ENCODE peak calls at places on chromosomes 2 and 18, in seven cellular contexts. W is tibial artery, Y is substantia nigra, S is PC-3, P is right lobe of liver, N is fibroblast of lung, X is psoas muscle. H is an unnamed sample.

GRCh38 chr2:150526827-150527226 is 39.4 kb upstream of the RND3 start:
- DNase-seq in W (no peak), Y (no peak), S (peak), P (no peak), N (peak), X (no peak), H (peak)

GRCh38 chr2:136310005-136310495 is 192.1 kb upstream of the CXCR4 start:
- DNase-seq in W (no peak), Y (no peak), S (no peak), P (no peak), N (no peak), X (no peak), H (no peak)

GRCh38 chr2:50785781-50786180 is 246.2 kb downstream of the NRXN1 start:
- DNase-seq in W (no peak), Y (no peak), S (no peak), P (no peak), N (no peak), X (no peak), H (no peak)

GRCh38 chr2:26848336-26849055 is 564 bp downstream of the DPYSL5 start:
- DNase-seq in W (no peak), Y (no peak), S (no peak), P (no peak), N (no peak), X (peak), H (no peak)

GRCh38 chr2:9114457-9114856 is 92.2 kb upstream of the ASAP2 start:
- DNase-seq in W (no peak), Y (no peak), S (peak), P (no peak), N (no peak), X (no peak), H (no peak)

GRCh38 chr2:164960159-164960558 is 4.8 kb upstream of the SLC38A11 start:
- DNase-seq in W (no peak), Y (no peak), S (no peak), P (no peak), N (no peak), X (no peak), H (no peak)

GRCh38 chr2:187055463-187055862 is 206.5 kb upstream of the ZSWIM2 start:
- DNase-seq in W (peak), Y (no peak), S (no peak), P (no peak), N (no peak), X (peak), H (no peak)

GRCh38 chr2:64196986-64197385 is 52.8 kb upstream of the PELI1 start:
- DNase-seq in W (no peak), Y (no peak), S (no peak), P (no peak), N (no peak), X (no peak), H (no peak)

GRCh38 chr2:131567891-131568290 is 40.2 kb downstream of the CCDC74A start:
- DNase-seq in W (no peak), Y (no peak), S (no peak), P (no peak), N (no peak), X (no peak), H (no peak)

GRCh38 chr2:50546790-50547189 is 485.1 kb downstream of the NRXN1 start:
- DNase-seq in W (no peak), Y (no peak), S (no peak), P (no peak), N (peak), X (no peak), H (no peak)

GRCh38 chr2:210544839-210545238 is 11.6 kb upstream of the CPS1 start:
- DNase-seq in W (no peak), Y (no peak), S (no peak), P (no peak), N (no peak), X (no peak), H (no peak)

GRCh38 chr2:210553371-210553770 is 3.0 kb upstream of the CPS1 start:
- DNase-seq in W (no peak), Y (no peak), S (peak), P (no peak), N (peak), X (no peak), H (no peak)

GRCh38 chr2:210548031-210548430 is 8.4 kb upstream of the CPS1 start:
- DNase-seq in W (no peak), Y (no peak), S (no peak), P (no peak), N (no peak), X (no peak), H (no peak)

GRCh38 chr2:210546424-210547223 is 9.8 kb upstream of the CPS1 start:
- DNase-seq in W (no peak), Y (peak), S (no peak), P (peak), N (no peak), X (no peak), H (no peak)

GRCh38 chr2:210548878-210549384 is 7.5 kb upstream of the CPS1 start:
- DNase-seq in W (no peak), Y (no peak), S (no peak), P (no peak), N (no peak), X (no peak), H (no peak)
- H3K27ac ChIP-seq in W (no peak), Y (no peak), S (no peak), P (peak), N (no peak), X (no peak), H (no peak)

GRCh38 chr2:194917519-194917918 is 739.5 kb upstream of the SLC39A10 start:
- DNase-seq in W (no peak), Y (no peak), S (no peak), P (no peak), N (no peak), X (no peak), H (no peak)

DNA sequence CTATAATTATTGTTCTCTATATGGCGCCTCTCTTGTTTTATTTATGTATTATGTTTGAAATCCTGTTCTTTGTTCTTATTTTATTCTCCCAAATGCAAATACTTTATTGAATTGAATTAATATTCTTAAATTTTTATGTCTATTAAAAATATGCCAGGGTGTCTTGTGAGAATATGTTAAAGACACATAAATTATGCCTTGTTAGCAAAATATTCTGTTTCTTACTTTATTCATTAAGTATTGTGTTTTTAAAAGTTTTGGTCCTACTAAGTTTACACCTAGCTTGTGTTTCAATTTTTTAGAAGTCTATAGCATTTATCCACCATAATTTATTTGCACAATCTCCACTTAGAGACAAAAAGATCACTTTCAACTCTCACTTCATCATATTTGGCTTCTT is 741.5 kb upstream of the SLC39A10 start:
- DNase-seq in W (no peak), Y (no peak), S (no peak), P (no peak), N (no peak), X (no peak), H (no peak)
- H3K27ac ChIP-seq in W (no peak), Y (no peak), S (no peak), P (no peak), N (no peak), X (no peak), H (no peak)

GRCh38 chr2:156434461-156435291 is 1.5 kb upstream of the GPD2 start:
- DNase-seq in W (no peak), Y (no peak), S (peak), P (no peak), N (peak), X (no peak), H (no peak)

GRCh38 chr2:156427067-156427466 is 9.1 kb upstream of the GPD2 start:
- DNase-seq in W (no peak), Y (no peak), S (no peak), P (no peak), N (no peak), X (no peak), H (no peak)

GRCh38 chr2:156429211-156429610 is 7.0 kb upstream of the GPD2 start:
- DNase-seq in W (no peak), Y (no peak), S (no peak), P (no peak), N (no peak), X (no peak), H (no peak)

GRCh38 chr2:156430978-156431358 is 5.2 kb upstream of the GPD2 start:
- DNase-seq in W (no peak), Y (no peak), S (peak), P (no peak), N (peak), X (no peak), H (no peak)

DNA sequence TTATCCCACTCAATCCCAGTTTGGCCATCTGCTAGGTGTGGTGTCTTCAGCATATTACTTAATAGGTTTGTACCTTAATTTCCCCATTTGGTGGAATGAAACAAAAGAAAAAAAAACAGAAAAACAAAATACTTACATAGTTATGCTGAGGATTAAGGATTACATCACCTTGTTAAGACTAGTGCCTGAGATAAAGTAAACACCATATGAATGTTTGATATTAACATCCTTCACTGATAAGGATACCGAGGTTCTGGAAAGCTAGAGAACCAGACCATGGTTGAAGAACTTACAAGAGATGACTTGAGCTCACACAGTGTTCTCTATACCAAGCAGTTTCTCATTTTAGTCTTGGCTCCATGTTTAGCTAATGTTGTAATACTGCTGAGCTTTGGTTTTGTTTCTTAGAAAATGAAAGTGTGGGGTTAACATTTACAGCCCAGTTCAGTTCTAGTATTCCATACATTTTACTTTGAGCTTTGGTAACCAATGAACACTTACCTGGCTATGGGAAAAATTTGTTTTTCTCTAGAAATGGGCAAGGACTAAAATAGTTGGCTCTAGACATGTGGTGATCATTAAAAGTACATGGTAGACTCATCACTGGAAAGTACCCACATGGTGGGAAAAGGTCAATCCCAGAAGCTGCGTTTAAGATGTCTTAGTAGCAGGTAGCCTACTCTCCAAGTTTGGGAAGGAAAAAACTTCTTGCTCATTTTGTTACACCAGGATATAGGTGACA is 5.8 kb upstream of the GPD2 start:
- DNase-seq in W (no peak), Y (no peak), S (no peak), P (no peak), N (no peak), X (no peak), H (no peak)
- H3K27ac ChIP-seq in W (peak), Y (no peak), S (peak), P (no peak), N (no peak), X (peak), H (no peak)

GRCh38 chr2:118120001-118120400 is 31.7 kb downstream of the INSIG2 start:
- DNase-seq in W (no peak), Y (no peak), S (no peak), P (no peak), N (peak), X (no peak), H (no peak)
- H3K27ac ChIP-seq in W (no peak), Y (no peak), S (peak), P (no peak), N (no peak), X (no peak), H (no peak)

GRCh38 chr2:149021761-149022160 is 16.7 kb upstream of the LYPD6B start:
- DNase-seq in W (no peak), Y (no peak), S (no peak), P (no peak), N (no peak), X (no peak), H (no peak)
- H3K27ac ChIP-seq in W (no peak), Y (no peak), S (no peak), P (no peak), N (no peak), X (no peak), H (no peak)

GRCh38 chr2:88082781-88083180 is 15.2 kb downstream of the SMYD1 start:
- DNase-seq in W (no peak), Y (no peak), S (no peak), P (no peak), N (no peak), X (no peak), H (no peak)
- H3K27ac ChIP-seq in W (no peak), Y (peak), S (no peak), P (no peak), N (no peak), X (peak), H (peak)

DNA sequence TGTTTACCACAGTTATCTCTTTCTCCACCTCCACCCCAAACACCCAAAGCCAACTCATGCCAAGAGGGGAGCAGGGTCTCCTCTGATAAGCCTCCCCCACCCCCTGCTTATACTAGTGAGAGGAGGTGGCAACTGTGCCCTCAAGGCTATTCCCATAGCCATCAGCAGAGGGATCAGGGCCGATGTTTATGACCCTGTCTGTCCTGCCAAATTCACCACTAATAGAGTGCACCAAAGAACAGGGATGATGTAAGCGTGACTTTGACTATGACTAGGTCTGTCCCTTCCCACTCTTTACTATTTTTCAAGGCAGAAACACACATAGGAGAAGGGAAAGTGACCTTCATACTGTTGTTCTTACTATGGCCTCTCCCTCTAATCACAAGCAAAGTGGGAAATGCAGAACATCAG is 74.6 kb downstream of the CLHC1 start:
- DNase-seq in W (no peak), Y (no peak), S (peak), P (no peak), N (peak), X (no peak), H (no peak)
- H3K27ac ChIP-seq in W (peak), Y (peak), S (peak), P (no peak), N (peak), X (no peak), H (peak)

DNA sequence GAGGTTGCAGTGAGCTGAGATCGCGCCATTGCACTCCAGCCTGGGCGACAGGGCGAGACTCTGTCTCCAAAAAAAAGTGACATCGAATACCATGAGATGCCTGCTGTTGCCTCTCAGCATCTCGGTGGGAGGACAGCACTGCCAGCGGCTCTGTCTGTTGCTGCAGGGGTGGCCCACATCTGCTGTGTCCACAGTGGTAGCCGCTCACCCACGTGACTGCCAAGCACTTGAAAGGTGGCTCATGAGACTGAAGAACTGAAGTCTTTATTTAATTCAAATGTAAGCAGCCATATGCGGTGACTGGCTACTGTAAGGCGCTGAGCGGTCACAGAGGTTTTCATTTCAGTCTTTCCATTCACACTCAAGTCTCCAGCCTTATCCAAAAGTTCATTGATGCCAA is 25.8 kb downstream of the IMPA2 start:
- DNase-seq in W (no peak), Y (no peak), S (no peak), P (no peak), N (no peak), X (no peak), H (no peak)
- H3K27ac ChIP-seq in W (no peak), Y (no peak), S (peak), P (no peak), N (no peak), X (no peak), H (no peak)

H was measured in caudate nucleus.